ENCODE peak calls at places on chromosomes 7 and 10, in nine cellular contexts. J, V, K, Z, H, D, L, W and N are unnamed samples.

GRCh38 chr10:89575037-89575436 is 39.6 kb upstream of the SLC16A12 start:
- DNase-seq in H (no peak), L (no peak), D (no peak), V (no peak), Z (no peak), K (no peak), W (no peak), J (no peak), N (no peak)

GRCh38 chr10:79187545-79187940 is 118.8 kb downstream of the ZMIZ1 start:
- DNase-seq in J (no peak), V (no peak), Z (no peak), H (no peak), K (no peak), D (no peak), L (no peak), W (no peak), N (no peak)

GRCh38 chr7:96952974-96953391 is 52.4 kb upstream of the DLX6 start:
- DNase-seq in W (no peak), D (no peak), H (no peak), L (no peak), K (no peak), J (no peak), V (no peak), Z (no peak), N (no peak)

GRCh38 chr7:44101966-44102845 is 1.9 kb upstream of the AEBP1 start:
- DNase-seq in Z (no peak), K (no peak), D (peak), H (no peak), V (no peak), J (peak), W (peak), L (no peak), N (no peak)

GRCh38 chr10:78292987-78293865 is 259.6 kb downstream of the RPS24 start:
- DNase-seq in D (no peak), Z (no peak), K (no peak), W (no peak), V (no peak), H (no peak), L (no peak), J (peak), N (no peak)

GRCh38 chr7:71712653-71713180 is 580.8 kb downstream of the GALNT17 start:
- DNase-seq in D (no peak), Z (no peak), V (no peak), K (no peak), J (no peak), W (no peak), H (no peak), L (no peak), N (no peak)

GRCh38 chr7:144468990-144469732 is 65.7 kb upstream of the NOBOX start:
- DNase-seq in H (peak), L (no peak), K (no peak), J (no peak), W (no peak), D (no peak), V (no peak), Z (no peak), N (no peak)

GRCh38 chr7:30894866-30895408 is 16.7 kb upstream of the AQP1 start:
- DNase-seq in K (no peak), D (no peak), J (no peak), L (no peak), H (no peak), W (no peak), V (no peak), Z (no peak), N (no peak)